ENCODE peak calls at places on chromosomes 11 and 22, in six cellular contexts. E is adrenal gland, M is SK-N-SH, V is pancreas, L is tibial artery, P is IMR-90. C is an unnamed sample. For H3K36me3, the result is how much of the 10 kb centered on the place peaks cover.

GRCh38 chr11:13289081-13289480 is 11.5 kb downstream of the BMAL1 start:
- DNase-seq in E (peak), P (peak), M (peak), V (no peak), L (no peak), C (no peak)

GRCh38 chr11:57798905-57799559 is 37.4 kb downstream of the CTNND1 start:
- DNase-seq in L (no peak), E (peak), P (peak), V (peak), M (no peak), C (no peak)

GRCh38 chr11:26187639-26188038 is 144.3 kb upstream of the ANO3 start:
- DNase-seq in V (no peak), E (peak), M (no peak), P (peak), L (no peak), C (no peak)

GRCh38 chr11:15815246-15816209 is 540.8 kb downstream of the SOX6 start:
- DNase-seq in P (no peak), L (no peak), E (no peak), M (no peak), V (no peak), C (peak)

GRCh38 chr11:75199412-75199955 is 41.1 kb upstream of the TPBGL start:
- DNase-seq in P (no peak), M (no peak), L (no peak), V (no peak), E (no peak), C (no peak)

GRCh38 chr11:103633037-103633788 is 403.2 kb upstream of the DDI1 start:
- DNase-seq in P (peak), E (no peak), V (no peak), L (no peak), M (no peak), C (no peak)

GRCh38 chr11:123434262-123434661 is 4.2 kb downstream of the GRAMD1B start:
- DNase-seq in L (peak), M (peak), E (no peak), P (peak), V (no peak), C (no peak)

GRCh38 chr11:133277886-133278285 is 254.4 kb downstream of the OPCML start:
- DNase-seq in L (no peak), E (no peak), M (no peak), P (no peak), V (no peak), C (no peak)

GRCh38 chr11:2779981-2780849 is 80.4 kb upstream of the KCNQ1OT1 start:
- DNase-seq in V (no peak), E (peak), L (peak), P (no peak), M (peak), C (peak)

GRCh38 chr22:30212996-30213441 is 33.5 kb downstream of the LIF start:
- DNase-seq in P (no peak), L (no peak), M (peak), V (no peak), E (peak), C (peak)

GRCh38 chr11:125070699-125071254 is 7.7 kb downstream of the SLC37A2 start:
- DNase-seq in E (peak), L (peak), V (no peak), M (no peak), P (peak), C (no peak)

GRCh38 chr11:68778205-68778604 is 26.9 kb upstream of the TESMIN start:
- DNase-seq in P (no peak), V (no peak), E (peak), M (no peak), L (no peak), C (no peak)

GRCh38 chr11:63802637-63803414 is 10.4 kb upstream of the SPINDOC start:
- DNase-seq in P (peak), M (no peak), E (no peak), V (no peak), L (no peak), C (no peak)

GRCh38 chr22:24806663-24807001 is 621 bp downstream of the SGSM1 start:
- DNase-seq in L (no peak), V (no peak), M (no peak), P (no peak), E (no peak), C (no peak)

GRCh38 chr11:110711776-110712642 is at the start of gene ARHGAP20:
- DNase-seq in L (peak), V (peak), P (peak), E (peak), M (peak), C (peak)

GRCh38 chr22:30695351-30695762 is 683 bp downstream of the OSBP2 start:
- DNase-seq in V (no peak), E (peak), M (no peak), L (no peak), P (no peak), C (no peak)

GRCh38 chr22:42065408-42066132 is 5.0 kb downstream of the NAGA start:
- DNase-seq in M (no peak), P (no peak), L (no peak), V (no peak), E (peak), C (peak)

GRCh38 chr11:15707971-15708370 is 593.2 kb downstream of the INSC start:
- DNase-seq in M (peak), P (peak), V (peak), E (peak), L (peak), C (peak)

GRCh38 chr11:17259931-17260499 is 16.5 kb upstream of the NUCB2 start:
- DNase-seq in L (no peak), V (no peak), P (no peak), E (no peak), M (no peak), C (no peak)

GRCh38 chr11:133946541-133947297 is 10.0 kb downstream of the IGSF9B start:
- DNase-seq in L (peak), P (no peak), E (no peak), V (no peak), M (peak), C (no peak)

DNA sequence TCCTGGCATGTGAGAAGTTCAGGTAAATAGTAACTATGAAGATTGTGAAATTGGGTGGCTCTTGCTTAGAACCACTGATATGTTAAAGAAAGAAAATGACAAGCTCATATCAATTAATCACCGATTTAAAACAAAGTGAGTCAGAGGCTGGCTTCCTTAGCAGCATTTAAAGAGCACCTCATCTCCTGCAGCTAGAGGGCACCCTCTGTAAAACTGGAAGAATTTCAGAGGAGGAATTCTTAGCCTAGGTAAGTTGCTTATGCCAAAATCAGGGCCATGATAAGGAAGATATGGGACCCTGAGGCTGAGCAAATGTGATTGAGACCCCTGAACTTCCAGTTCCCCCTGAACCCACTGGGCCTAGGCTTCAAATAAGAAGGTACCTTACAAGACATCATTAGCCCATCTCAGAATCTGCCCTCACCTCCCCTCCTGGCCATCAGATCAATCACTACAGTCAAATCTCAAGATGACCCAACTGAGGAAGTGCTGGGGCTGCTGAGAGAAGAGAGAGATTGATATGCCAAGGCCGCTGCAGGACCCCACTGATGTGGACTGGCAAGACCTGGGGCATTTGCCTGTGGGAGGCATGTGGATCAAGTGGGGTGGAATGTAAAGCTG is 8.6 kb upstream of the CD3E start:
- DNase-seq in V (no peak), M (no peak), E (no peak), L (no peak), P (peak), C (no peak)
- H3K36me3 ChIP-seq in V (under half), M (under half), E (under half), L (under half), P (under half), C (under half)

DNA sequence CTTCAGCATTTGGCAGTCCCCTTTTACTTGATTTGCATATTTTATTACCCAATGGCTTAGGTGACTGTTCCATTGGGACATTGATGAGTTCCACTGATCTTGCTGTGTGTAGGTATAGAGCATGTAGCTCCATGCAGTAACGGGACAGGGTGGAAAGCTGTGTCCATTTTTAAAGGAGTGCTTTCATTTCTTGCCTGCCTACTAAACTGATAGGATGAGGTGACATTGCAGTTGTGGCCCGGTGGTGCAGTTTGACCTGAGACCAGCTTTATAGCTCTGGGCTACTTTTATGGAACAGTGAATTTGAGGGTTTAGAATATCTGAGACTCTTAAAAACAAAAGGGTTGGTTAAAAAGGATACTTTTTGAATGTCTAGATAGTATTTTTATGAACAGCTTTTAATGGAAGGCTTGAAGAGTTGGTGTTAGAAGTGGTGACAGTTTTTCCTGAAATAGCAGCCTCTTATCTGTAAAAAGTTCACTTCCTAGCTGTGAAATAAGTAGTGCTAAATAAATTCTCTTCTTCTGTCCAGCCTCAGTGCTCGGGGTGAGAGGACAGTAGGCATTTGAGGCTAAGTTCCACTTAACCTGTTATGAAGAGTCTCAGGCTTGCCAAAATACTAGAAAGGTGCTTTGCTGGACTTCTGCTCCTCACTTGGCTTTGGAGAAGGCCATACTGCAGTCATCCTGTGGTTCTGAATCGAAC is 27.0 kb downstream of the NAT10 start:
- DNase-seq in P (no peak), M (no peak), L (peak), E (no peak), V (no peak), C (no peak)
- H3K36me3 ChIP-seq in P (half or more), M (half or more), L (half or more), E (half or more), V (half or more), C (half or more)

DNA sequence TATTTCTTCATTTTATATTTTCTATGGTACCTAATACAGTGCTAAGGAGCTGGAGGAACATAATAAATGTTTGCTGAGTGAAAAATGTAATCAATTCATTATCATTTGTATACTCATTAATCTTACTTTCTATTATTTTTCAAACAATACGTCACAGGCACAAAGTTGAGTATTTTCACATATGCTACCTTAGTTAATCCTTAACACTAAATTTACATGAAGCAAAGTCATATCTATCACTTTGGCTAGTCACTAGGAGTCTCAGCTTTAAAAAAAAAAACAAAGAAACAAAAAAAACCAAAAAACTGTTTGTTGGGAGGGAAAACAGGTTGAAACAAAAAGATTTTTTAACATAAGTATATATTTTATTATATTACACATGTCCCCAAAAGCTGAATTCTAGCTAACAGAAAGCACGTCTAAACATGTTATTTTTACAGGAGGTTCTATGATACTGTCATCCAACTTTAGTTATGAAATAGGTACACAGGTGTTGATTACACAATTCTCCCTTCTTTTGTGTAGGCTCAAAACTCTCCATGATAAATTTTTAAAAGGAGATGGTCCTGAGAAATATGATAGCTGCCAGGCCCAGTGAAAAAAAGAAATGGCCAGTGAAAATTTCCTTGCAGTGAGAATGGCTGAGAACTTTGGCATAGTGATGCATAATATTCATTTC is 14.3 kb downstream of the HPS5 start:
- DNase-seq in L (no peak), M (no peak), V (no peak), E (no peak), P (no peak), C (no peak)
- H3K36me3 ChIP-seq in L (under half), M (half or more), V (under half), E (half or more), P (under half), C (half or more)

DNA sequence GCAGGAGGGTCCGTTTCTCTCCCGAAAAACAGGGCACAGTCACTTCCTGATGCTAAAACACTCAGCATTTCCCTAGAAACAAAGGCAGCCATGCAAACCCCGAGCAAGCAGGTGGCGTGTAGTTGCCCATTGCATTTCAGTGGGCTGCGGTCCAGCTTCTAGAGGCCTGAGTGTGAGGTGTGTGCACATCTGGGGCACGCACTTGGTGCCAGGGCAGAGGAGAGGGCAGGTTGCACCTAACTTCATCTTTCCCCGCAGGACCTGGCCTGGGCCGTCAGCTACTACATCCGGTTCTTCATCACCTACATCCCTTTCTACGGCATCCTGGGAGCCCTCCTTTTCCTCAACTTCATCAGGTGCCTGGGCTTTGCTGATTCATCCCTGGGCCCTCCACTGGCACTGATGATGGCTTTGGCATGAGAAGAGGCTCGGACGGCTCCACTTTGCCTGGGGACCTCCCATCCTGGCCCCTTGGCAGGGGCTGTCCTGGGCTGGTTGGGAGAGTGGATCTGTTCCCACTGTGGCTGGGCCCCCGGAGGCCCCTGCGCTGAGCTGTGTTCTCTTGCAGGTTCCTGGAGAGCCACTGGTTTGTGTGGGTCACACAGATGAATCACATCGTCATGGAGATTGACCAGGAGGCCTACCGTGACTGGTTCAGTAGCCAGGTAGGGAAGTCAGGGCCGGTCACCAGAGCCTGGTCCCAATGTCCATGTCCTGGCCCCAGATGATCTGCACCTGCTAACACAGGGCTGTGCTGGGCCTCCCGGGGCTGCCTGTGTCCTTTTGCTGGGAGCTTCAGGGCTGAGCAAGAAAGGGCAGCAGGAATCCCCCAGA is 28.4 kb downstream of the FADS3 start:
- DNase-seq in E (no peak), V (no peak), L (no peak), P (no peak), M (no peak), C (no peak)
- H3K36me3 ChIP-seq in E (half or more), V (under half), L (under half), P (under half), M (under half), C (under half)

DNA sequence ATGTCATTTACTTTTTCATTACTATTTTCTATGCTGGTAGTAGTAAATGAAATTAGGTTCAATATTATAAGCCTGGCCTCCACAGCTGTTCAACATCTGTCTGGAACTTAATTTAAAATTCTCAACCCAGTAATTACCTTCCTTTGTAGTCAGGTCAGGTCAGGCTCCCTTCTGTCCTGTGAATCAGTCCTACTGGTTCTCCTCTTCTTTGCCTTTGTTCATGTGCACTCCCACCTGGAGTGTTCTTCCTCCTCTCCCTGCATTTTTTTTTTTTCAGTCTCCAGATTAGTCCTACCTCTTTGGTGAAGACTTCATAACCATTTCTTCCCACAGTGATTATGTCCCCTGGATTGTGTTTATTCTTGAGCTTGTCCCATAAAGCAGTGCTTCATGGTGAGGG is 67.9 kb downstream of the DKK3 start:
- DNase-seq in L (no peak), M (no peak), V (no peak), P (no peak), E (no peak), C (no peak)
- H3K36me3 ChIP-seq in L (half or more), M (half or more), V (under half), P (under half), E (half or more), C (half or more)

GRCh38 chr22:50278461-50278860 is 8.3 kb upstream of the MAPK11 start:
- DNase-seq in P (no peak), V (no peak), M (no peak), E (no peak), L (no peak), C (no peak)

GRCh38 chr22:50276143-50276542 is 6.0 kb upstream of the MAPK11 start:
- DNase-seq in L (peak), V (peak), P (peak), E (peak), M (peak), C (no peak)

GRCh38 chr22:50274311-50274710 is 4.1 kb upstream of the MAPK11 start:
- DNase-seq in V (no peak), P (peak), L (no peak), E (peak), M (peak), C (no peak)

GRCh38 chr22:50277761-50278160 is 7.6 kb upstream of the MAPK11 start:
- DNase-seq in P (no peak), E (no peak), M (no peak), L (no peak), V (no peak), C (no peak)

GRCh38 chr22:50275181-50276055 is 5.2 kb upstream of the MAPK11 start:
- DNase-seq in P (no peak), V (no peak), M (no peak), E (no peak), L (no peak), C (no peak)
- H3K36me3 ChIP-seq in P (half or more), V (under half), M (half or more), E (half or more), L (half or more), C (half or more)

DNA sequence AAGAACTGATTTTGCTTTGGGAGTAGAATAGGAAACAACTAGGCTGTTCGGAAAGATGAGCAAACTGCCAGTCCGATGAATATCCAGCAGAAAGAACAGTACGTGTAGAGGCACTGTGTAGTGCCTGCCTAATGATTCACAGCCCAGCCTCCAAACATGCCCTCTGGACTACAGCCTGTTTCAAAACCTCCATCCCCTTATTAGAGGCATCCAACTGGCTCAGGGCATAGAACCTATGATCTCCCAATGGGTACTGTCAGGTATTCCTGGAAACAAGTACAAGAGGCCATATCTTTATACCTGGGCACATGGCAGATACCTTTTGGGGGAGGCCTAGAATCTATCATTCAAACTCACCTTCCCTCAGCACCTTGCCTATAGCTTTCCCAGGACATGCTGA is 4.9 kb downstream of the RRP8 start:
- DNase-seq in E (no peak), V (no peak), L (no peak), P (no peak), M (no peak), C (no peak)
- H3K36me3 ChIP-seq in E (under half), V (under half), L (under half), P (under half), M (half or more), C (under half)

GRCh38 chr11:9150501-9150900 is 59.1 kb upstream of the SCUBE2 start:
- DNase-seq in M (no peak), V (no peak), E (no peak), L (no peak), P (peak), C (peak)
- H3K36me3 ChIP-seq in M (half or more), V (under half), E (half or more), L (half or more), P (half or more), C (under half)

GRCh38 chr22:20948989-20949388 is 18.1 kb upstream of the AIFM3 start:
- DNase-seq in P (no peak), L (no peak), M (no peak), V (no peak), E (no peak), C (no peak)

GRCh38 chr22:20951932-20952380 is 15.1 kb upstream of the AIFM3 start:
- DNase-seq in V (no peak), M (no peak), L (no peak), E (no peak), P (no peak), C (no peak)

GRCh38 chr22:20948450-20948849 is 18.6 kb upstream of the AIFM3 start:
- DNase-seq in M (no peak), E (no peak), P (no peak), V (no peak), L (no peak), C (no peak)

GRCh38 chr22:20951151-20951931 is 15.7 kb upstream of the AIFM3 start:
- DNase-seq in L (no peak), E (no peak), V (no peak), M (no peak), P (no peak), C (no peak)

DNA sequence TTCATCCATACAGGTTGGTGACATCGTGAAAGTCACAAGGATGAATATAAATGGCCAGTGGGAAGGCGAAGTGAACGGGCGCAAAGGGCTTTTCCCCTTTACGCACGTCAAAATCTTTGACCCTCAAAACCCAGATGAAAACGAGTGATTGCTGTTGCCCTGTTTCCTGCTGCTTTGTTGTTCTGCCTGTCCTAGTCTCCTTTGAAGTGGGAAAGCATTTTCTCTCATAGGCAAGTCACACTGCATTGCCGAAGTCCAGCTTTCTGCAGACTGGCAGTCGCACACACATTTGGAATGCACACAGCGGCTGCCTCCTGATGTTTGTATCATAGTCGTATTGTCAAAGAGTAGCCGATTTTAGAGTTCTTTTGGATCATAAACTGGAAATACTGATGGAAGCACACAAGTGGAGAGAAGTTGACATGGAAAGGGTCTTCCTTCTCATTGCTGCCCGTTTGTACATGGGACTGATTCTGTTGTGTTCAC is 17.3 kb upstream of the AIFM3 start:
- DNase-seq in P (no peak), V (no peak), E (no peak), M (no peak), L (no peak), C (no peak)
- H3K36me3 ChIP-seq in P (under half), V (under half), E (under half), M (under half), L (under half), C (half or more)